ENCODE peak calls at places on chromosomes 3 and 15, in seven cellular contexts. V, A, S, N, B, P and K are unnamed samples.

GRCh38 chr3:127034990-127035652 is 52.2 kb downstream of the PLXNA1 start:
- DNase-seq in V (no peak), B (no peak), P (no peak), A (no peak), S (no peak), N (no peak), K (no peak)

GRCh38 chr3:8460815-8461482 is 40.7 kb upstream of the LMCD1 start:
- DNase-seq in N (no peak), S (peak; percentile 49), B (no peak), A (no peak), V (no peak), P (no peak), K (no peak)

GRCh38 chr15:88269371-88270062 is 13.0 kb upstream of the NTRK3 start:
- DNase-seq in V (no peak), N (no peak), A (no peak), S (no peak), P (no peak), B (no peak), K (no peak)

GRCh38 chr3:60912876-60913275 is 338.4 kb downstream of the FHIT start:
- DNase-seq in S (no peak), B (no peak), P (no peak), V (no peak), A (no peak), N (no peak), K (no peak)

GRCh38 chr15:84671211-84671610 is 13.2 kb upstream of the NMB start:
- DNase-seq in S (peak; percentile 93), N (no peak), P (no peak), V (no peak), B (no peak), A (no peak), K (no peak)

GRCh38 chr3:157392104-157392503 is 44.5 kb upstream of the PTX3 start:
- DNase-seq in B (no peak), P (no peak), S (no peak), A (no peak), N (no peak), V (no peak), K (no peak)

GRCh38 chr15:68384451-68385239 is 47.3 kb downstream of the ITGA11 start:
- DNase-seq in B (no peak), A (peak; percentile 4), S (peak; percentile 90), N (no peak), V (no peak), P (no peak), K (no peak)

GRCh38 chr15:26615188-26615926 is 157.5 kb downstream of the GABRB3 start:
- DNase-seq in V (no peak), N (no peak), B (no peak), S (no peak), P (no peak), A (no peak), K (no peak)

GRCh38 chr3:193883551-193883950 is 252.4 kb upstream of the HES1 start:
- DNase-seq in A (no peak), V (no peak), P (no peak), N (no peak), B (no peak), S (no peak), K (no peak)

GRCh38 chr3:98331329-98331728 is 22.3 kb upstream of the OR5K4 start:
- DNase-seq in B (no peak), A (no peak), N (no peak), V (no peak), P (peak; percentile 61), S (no peak), K (no peak)

GRCh38 chr15:73341886-73342600 is 26.7 kb downstream of the HCN4 start:
- DNase-seq in N (no peak), S (no peak), A (no peak), P (no peak), V (no peak), B (no peak), K (no peak)

GRCh38 chr15:70580958-70581357 is 182.4 kb downstream of the UACA start:
- DNase-seq in N (no peak), P (no peak), A (no peak), B (no peak), V (no peak), S (no peak), K (no peak)

GRCh38 chr3:14877404-14877803 is 58.6 kb downstream of the FGD5 start:
- DNase-seq in N (no peak), A (no peak), S (no peak), B (no peak), V (no peak), P (no peak), K (no peak)

GRCh38 chr3:5138214-5138981 is 16.3 kb downstream of the ARL8B start:
- DNase-seq in N (no peak), B (no peak), A (no peak), V (no peak), S (peak; percentile 67), P (peak; percentile 57), K (no peak)

GRCh38 chr3:158660711-158661110 is 11.7 kb downstream of the LXN start:
- DNase-seq in N (no peak), B (no peak), S (no peak), P (no peak), A (no peak), V (no peak), K (no peak)

GRCh38 chr3:156694536-156694935 is 20.1 kb downstream of the TIPARP start:
- DNase-seq in S (peak; percentile 74), A (no peak), P (no peak), V (no peak), B (no peak), N (no peak), K (no peak)